ENCODE peak calls at places on chromosomes 2 and 18, in eight cellular contexts. One of them, this sample, is unnamed.

GRCh38 chr2:20037660-20038059 is 13.8 kb downstream of the LAPTM4A start:
- DNase-seq in stomach: no peak
- DNase-seq in body of pancreas: no peak
- DNase-seq in fibroblast of lung: no peak
- DNase-seq in IMR-90: no peak
- DNase-seq in lower lobe of right lung: no peak
- DNase-seq in epithelial cell of esophagus: no peak
- DNase-seq in Panc1: no peak
- DNase-seq in this sample: no peak

GRCh38 chr2:26396734-26397298 is 4.9 kb upstream of the DRC1 start:
- DNase-seq in epithelial cell of esophagus: no peak
- DNase-seq in lower lobe of right lung: no peak
- DNase-seq in body of pancreas: no peak
- DNase-seq in Panc1: no peak
- DNase-seq in fibroblast of lung: no peak
- DNase-seq in IMR-90: no peak
- DNase-seq in stomach: no peak
- DNase-seq in this sample: no peak

GRCh38 chr18:8217041-8217564 is 392.1 kb upstream of the RAB12 start:
- DNase-seq in fibroblast of lung: peak
- DNase-seq in epithelial cell of esophagus: no peak
- DNase-seq in stomach: no peak
- DNase-seq in lower lobe of right lung: no peak
- DNase-seq in Panc1: no peak
- DNase-seq in body of pancreas: no peak
- DNase-seq in IMR-90: peak
- DNase-seq in this sample: peak

GRCh38 chr2:206083602-206084467 is 2.1 kb downstream of the INO80D start:
- DNase-seq in fibroblast of lung: peak
- DNase-seq in stomach: peak
- DNase-seq in body of pancreas: peak
- DNase-seq in lower lobe of right lung: no peak
- DNase-seq in IMR-90: no peak
- DNase-seq in Panc1: no peak
- DNase-seq in epithelial cell of esophagus: peak
- DNase-seq in this sample: no peak

GRCh38 chr2:100603414-100603813 is 40.6 kb downstream of the PDCL3 start:
- DNase-seq in fibroblast of lung: no peak
- DNase-seq in Panc1: no peak
- DNase-seq in lower lobe of right lung: no peak
- DNase-seq in IMR-90: no peak
- DNase-seq in stomach: no peak
- DNase-seq in body of pancreas: no peak
- DNase-seq in epithelial cell of esophagus: no peak
- DNase-seq in this sample: no peak

GRCh38 chr18:8704361-8705279 is 736 bp upstream of the MTCL1 start:
- DNase-seq in fibroblast of lung: peak
- DNase-seq in epithelial cell of esophagus: peak
- DNase-seq in body of pancreas: peak
- DNase-seq in lower lobe of right lung: peak
- DNase-seq in Panc1: no peak
- DNase-seq in IMR-90: peak
- DNase-seq in stomach: peak
- DNase-seq in this sample: peak

GRCh38 chr2:21317131-21317530 is 193.4 kb downstream of the TDRD15 start:
- DNase-seq in stomach: peak
- DNase-seq in Panc1: no peak
- DNase-seq in lower lobe of right lung: peak
- DNase-seq in IMR-90: peak
- DNase-seq in epithelial cell of esophagus: peak
- DNase-seq in fibroblast of lung: no peak
- DNase-seq in body of pancreas: peak
- DNase-seq in this sample: peak

GRCh38 chr2:181648478-181649155 is 8.3 kb downstream of the CERKL start:
- DNase-seq in fibroblast of lung: no peak
- DNase-seq in epithelial cell of esophagus: no peak
- DNase-seq in stomach: no peak
- DNase-seq in lower lobe of right lung: no peak
- DNase-seq in Panc1: no peak
- DNase-seq in IMR-90: no peak
- DNase-seq in body of pancreas: no peak
- DNase-seq in this sample: no peak

DNA sequence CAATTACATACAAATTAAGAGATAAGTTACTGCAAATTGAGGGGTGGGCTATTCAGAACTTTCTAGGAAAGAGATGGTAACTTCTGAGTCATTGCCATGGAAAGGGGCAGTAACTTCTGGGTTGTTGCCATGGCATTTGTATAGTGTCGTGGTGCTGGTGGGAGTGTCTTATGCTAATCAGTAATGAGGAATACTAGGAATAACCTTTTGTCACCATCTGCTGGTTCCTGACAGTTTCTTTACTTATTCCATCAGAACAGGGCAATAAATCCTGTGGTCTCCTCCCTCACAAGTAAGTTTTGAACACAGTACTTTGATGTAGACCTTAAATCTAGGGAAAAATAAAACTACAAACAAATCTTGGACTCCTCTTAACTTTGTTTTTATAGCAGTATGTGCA is 435.4 kb downstream of the BCL11A start:
- DNase-seq in lower lobe of right lung: no peak
- DNase-seq in fibroblast of lung: no peak
- DNase-seq in Panc1: no peak
- DNase-seq in stomach: no peak
- DNase-seq in epithelial cell of esophagus: no peak
- DNase-seq in IMR-90: no peak
- DNase-seq in body of pancreas: peak
- DNase-seq in this sample: no peak
- TF ChIP-seq CTCF in lower lobe of right lung: no peak
- TF ChIP-seq CTCF in fibroblast of lung: no peak
- TF ChIP-seq CTCF in Panc1: no peak
- TF ChIP-seq CTCF in stomach: no peak
- TF ChIP-seq CTCF in epithelial cell of esophagus: no peak
- TF ChIP-seq CTCF in IMR-90: no peak
- TF ChIP-seq CTCF in body of pancreas: no peak
- TF ChIP-seq CTCF in this sample: no peak

GRCh38 chr2:85063981-85064599 is 69.1 kb upstream of the TCF7L1 start:
- DNase-seq in body of pancreas: no peak
- DNase-seq in fibroblast of lung: no peak
- DNase-seq in IMR-90: no peak
- DNase-seq in epithelial cell of esophagus: no peak
- DNase-seq in stomach: no peak
- DNase-seq in Panc1: no peak
- DNase-seq in lower lobe of right lung: no peak
- DNase-seq in this sample: no peak

GRCh38 chr2:85064927-85065630 is 68.1 kb upstream of the TCF7L1 start:
- DNase-seq in Panc1: no peak
- DNase-seq in stomach: no peak
- DNase-seq in epithelial cell of esophagus: no peak
- DNase-seq in body of pancreas: no peak
- DNase-seq in IMR-90: no peak
- DNase-seq in fibroblast of lung: no peak
- DNase-seq in lower lobe of right lung: no peak
- DNase-seq in this sample: no peak

GRCh38 chr2:85066874-85067351 is 66.3 kb upstream of the TCF7L1 start:
- DNase-seq in epithelial cell of esophagus: peak
- DNase-seq in IMR-90: peak
- DNase-seq in stomach: peak
- DNase-seq in body of pancreas: peak
- DNase-seq in Panc1: peak
- DNase-seq in lower lobe of right lung: peak
- DNase-seq in fibroblast of lung: peak
- DNase-seq in this sample: peak

GRCh38 chr2:85062565-85062964 is 70.6 kb upstream of the TCF7L1 start:
- DNase-seq in epithelial cell of esophagus: no peak
- DNase-seq in IMR-90: no peak
- DNase-seq in body of pancreas: no peak
- DNase-seq in stomach: no peak
- DNase-seq in lower lobe of right lung: no peak
- DNase-seq in fibroblast of lung: no peak
- DNase-seq in Panc1: no peak
- DNase-seq in this sample: no peak

GRCh38 chr2:85066006-85066405 is 67.2 kb upstream of the TCF7L1 start:
- DNase-seq in IMR-90: no peak
- DNase-seq in body of pancreas: no peak
- DNase-seq in lower lobe of right lung: no peak
- DNase-seq in fibroblast of lung: no peak
- DNase-seq in epithelial cell of esophagus: no peak
- DNase-seq in Panc1: no peak
- DNase-seq in stomach: no peak
- DNase-seq in this sample: no peak
- H3K4me3 ChIP-seq in IMR-90: no peak
- H3K4me3 ChIP-seq in body of pancreas: no peak
- H3K4me3 ChIP-seq in lower lobe of right lung: no peak
- H3K4me3 ChIP-seq in fibroblast of lung: no peak
- H3K4me3 ChIP-seq in epithelial cell of esophagus: no peak
- H3K4me3 ChIP-seq in Panc1: no peak
- H3K4me3 ChIP-seq in stomach: no peak
- H3K4me3 ChIP-seq in this sample: no peak

GRCh38 chr2:113755690-113756063 is 765 bp downstream of the SLC35F5 start:
- DNase-seq in body of pancreas: peak
- DNase-seq in lower lobe of right lung: no peak
- DNase-seq in epithelial cell of esophagus: peak
- DNase-seq in stomach: no peak
- DNase-seq in fibroblast of lung: peak
- DNase-seq in Panc1: no peak
- DNase-seq in IMR-90: peak
- DNase-seq in this sample: no peak

GRCh38 chr2:113754989-113755689 is 1.3 kb downstream of the SLC35F5 start:
- DNase-seq in fibroblast of lung: peak
- DNase-seq in epithelial cell of esophagus: peak
- DNase-seq in stomach: no peak
- DNase-seq in Panc1: no peak
- DNase-seq in body of pancreas: no peak
- DNase-seq in IMR-90: no peak
- DNase-seq in lower lobe of right lung: no peak
- DNase-seq in this sample: peak

GRCh38 chr2:113757059-113757657 is 716 bp upstream of the SLC35F5 start:
- DNase-seq in body of pancreas: peak
- DNase-seq in lower lobe of right lung: peak
- DNase-seq in fibroblast of lung: no peak
- DNase-seq in stomach: no peak
- DNase-seq in Panc1: no peak
- DNase-seq in epithelial cell of esophagus: no peak
- DNase-seq in IMR-90: no peak
- DNase-seq in this sample: no peak

GRCh38 chr2:113754160-113754559 is 2.3 kb downstream of the SLC35F5 start:
- DNase-seq in body of pancreas: no peak
- DNase-seq in Panc1: no peak
- DNase-seq in lower lobe of right lung: no peak
- DNase-seq in IMR-90: no peak
- DNase-seq in fibroblast of lung: no peak
- DNase-seq in stomach: no peak
- DNase-seq in epithelial cell of esophagus: no peak
- DNase-seq in this sample: no peak

DNA sequence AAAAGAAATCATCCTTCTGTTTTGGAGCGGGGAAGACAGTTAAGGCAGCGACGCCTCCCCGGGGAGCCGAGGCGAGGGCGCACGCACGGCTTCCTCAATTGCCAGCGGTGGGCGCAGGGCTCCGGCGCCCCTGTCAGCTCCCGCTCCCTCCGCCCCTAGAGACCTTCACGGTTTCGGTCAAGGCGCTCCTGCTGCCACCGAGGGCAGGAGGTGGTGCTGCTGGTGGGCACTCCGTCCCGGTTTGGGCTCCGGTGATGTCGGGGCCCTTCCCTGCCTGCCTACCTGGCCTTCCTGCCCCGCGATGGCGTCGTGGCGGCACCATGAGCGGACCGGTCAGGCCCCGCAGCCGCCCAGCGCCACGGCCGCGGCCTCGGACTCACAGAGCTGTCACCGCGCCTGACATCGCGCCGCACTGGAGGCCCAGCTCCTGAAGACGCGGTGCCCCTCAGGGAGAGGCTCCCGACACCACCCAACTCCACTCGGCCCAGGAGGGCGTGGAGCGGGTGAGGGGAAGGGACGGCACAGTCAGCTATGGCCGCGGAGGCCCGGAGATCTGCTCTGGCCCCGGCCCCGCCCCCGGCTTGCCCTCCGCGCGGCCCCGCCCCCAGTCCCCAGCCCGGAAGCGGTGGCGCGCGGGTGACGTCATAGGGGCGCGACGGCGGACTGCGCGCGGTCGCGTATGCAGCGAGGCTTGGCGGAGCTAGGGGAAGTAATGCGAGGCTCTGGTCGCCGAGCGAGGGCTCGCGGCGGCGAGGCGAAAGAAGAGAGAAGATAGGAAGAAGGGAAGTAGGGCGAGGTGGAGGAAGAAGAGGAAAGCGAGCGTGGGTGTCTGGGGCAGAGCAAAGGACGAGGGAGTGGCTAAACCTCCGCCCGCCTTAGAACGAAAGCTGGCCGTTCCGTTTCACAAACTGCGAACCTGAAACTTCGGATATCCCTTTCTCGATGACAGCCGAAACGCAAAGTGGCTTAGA is at the start of gene SLC35F5:
- DNase-seq in fibroblast of lung: peak
- DNase-seq in IMR-90: peak
- DNase-seq in stomach: peak
- DNase-seq in epithelial cell of esophagus: peak
- DNase-seq in lower lobe of right lung: peak
- DNase-seq in Panc1: no peak
- DNase-seq in body of pancreas: peak
- DNase-seq in this sample: peak
- TF ChIP-seq CTCF in fibroblast of lung: no peak
- TF ChIP-seq CTCF in IMR-90: no peak
- TF ChIP-seq CTCF in stomach: no peak
- TF ChIP-seq CTCF in epithelial cell of esophagus: no peak
- TF ChIP-seq CTCF in lower lobe of right lung: no peak
- TF ChIP-seq CTCF in Panc1: no peak
- TF ChIP-seq CTCF in body of pancreas: no peak
- TF ChIP-seq CTCF in this sample: no peak

GRCh38 chr2:54944724-54945326 is 105.4 kb downstream of the RTN4 start:
- DNase-seq in IMR-90: no peak
- DNase-seq in fibroblast of lung: no peak
- DNase-seq in epithelial cell of esophagus: no peak
- DNase-seq in Panc1: no peak
- DNase-seq in lower lobe of right lung: no peak
- DNase-seq in body of pancreas: no peak
- DNase-seq in stomach: no peak
- DNase-seq in this sample: no peak

GRCh38 chr2:54945401-54946219 is 104.6 kb downstream of the RTN4 start:
- DNase-seq in fibroblast of lung: peak
- DNase-seq in body of pancreas: peak
- DNase-seq in epithelial cell of esophagus: peak
- DNase-seq in lower lobe of right lung: no peak
- DNase-seq in stomach: peak
- DNase-seq in Panc1: no peak
- DNase-seq in IMR-90: peak
- DNase-seq in this sample: peak

GRCh38 chr2:54947121-54947520 is 103.1 kb downstream of the RTN4 start:
- DNase-seq in epithelial cell of esophagus: no peak
- DNase-seq in lower lobe of right lung: no peak
- DNase-seq in fibroblast of lung: no peak
- DNase-seq in IMR-90: no peak
- DNase-seq in body of pancreas: no peak
- DNase-seq in Panc1: no peak
- DNase-seq in stomach: no peak
- DNase-seq in this sample: no peak

GRCh38 chr2:54947596-54948519 is 102.4 kb downstream of the RTN4 start:
- DNase-seq in IMR-90: no peak
- DNase-seq in Panc1: no peak
- DNase-seq in lower lobe of right lung: no peak
- DNase-seq in epithelial cell of esophagus: no peak
- DNase-seq in fibroblast of lung: no peak
- DNase-seq in body of pancreas: no peak
- DNase-seq in stomach: no peak
- DNase-seq in this sample: no peak

DNA sequence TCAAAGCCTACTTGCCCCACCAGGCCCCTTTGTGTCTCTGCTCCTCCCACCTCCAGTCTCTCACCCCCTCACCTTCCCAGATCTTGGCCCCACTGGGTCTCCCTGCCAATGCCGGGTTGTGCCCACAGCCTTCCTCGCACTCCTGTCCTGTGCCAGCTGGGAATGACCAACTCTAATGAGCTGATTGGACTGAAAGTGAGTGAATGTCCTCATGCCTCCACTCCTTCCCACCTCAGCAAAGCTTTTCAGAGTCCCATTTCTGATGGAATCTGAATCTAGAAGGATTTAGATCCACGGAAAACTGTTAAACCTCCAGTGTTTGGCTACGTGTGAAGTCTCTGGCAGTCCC is 104.1 kb downstream of the RTN4 start:
- DNase-seq in lower lobe of right lung: no peak
- DNase-seq in fibroblast of lung: no peak
- DNase-seq in Panc1: no peak
- DNase-seq in IMR-90: no peak
- DNase-seq in epithelial cell of esophagus: no peak
- DNase-seq in stomach: no peak
- DNase-seq in body of pancreas: no peak
- DNase-seq in this sample: no peak
- H3K4me3 ChIP-seq in lower lobe of right lung: no peak
- H3K4me3 ChIP-seq in fibroblast of lung: no peak
- H3K4me3 ChIP-seq in Panc1: no peak
- H3K4me3 ChIP-seq in IMR-90: no peak
- H3K4me3 ChIP-seq in epithelial cell of esophagus: no peak
- H3K4me3 ChIP-seq in stomach: no peak
- H3K4me3 ChIP-seq in body of pancreas: no peak
- H3K4me3 ChIP-seq in this sample: no peak

This sample was measured in fibroblast of pulmonary artery.